ENCODE peak calls at places on chromosomes 12 and 14, in seven cellular contexts. J is cardiac muscle cell; P is sigmoid colon; F is tibial artery; M is A673; L is CD8-positive, alpha-beta T cell; A is breast epithelium. C is an unnamed sample.

GRCh38 chr12:115880238-115880637 is 397.3 kb downstream of the MED13L start:
- DNase-seq in M (no peak), L (no peak), A (no peak), F (no peak), J (no peak), P (no peak), C (no peak)

GRCh38 chr14:32081901-32082300 is 4.8 kb downstream of the ARHGAP5 start:
- DNase-seq in F (no peak), L (no peak), M (no peak), J (no peak), P (no peak), A (no peak), C (no peak)

GRCh38 chr12:114777052-114777451 is 93.1 kb upstream of the TBX3 start:
- DNase-seq in J (no peak), M (no peak), A (no peak), L (no peak), F (no peak), P (no peak), C (no peak)

GRCh38 chr12:72273851-72274284 is 1.7 kb downstream of the TRHDE start:
- DNase-seq in P (no peak), F (no peak), A (no peak), M (peak), L (no peak), J (no peak), C (no peak)

GRCh38 chr12:71415336-71416231 is 24.0 kb upstream of the LGR5 start:
- DNase-seq in A (no peak), J (peak), P (no peak), M (peak), L (no peak), F (no peak), C (peak)

GRCh38 chr14:69529563-69529962 is 45.0 kb downstream of the PLEKHD1 start:
- DNase-seq in L (no peak), F (no peak), M (no peak), P (no peak), A (no peak), J (no peak), C (no peak)

GRCh38 chr14:66701813-66702212 is 193.9 kb downstream of the GPHN start:
- DNase-seq in L (no peak), J (no peak), M (no peak), A (no peak), F (no peak), P (no peak), C (no peak)

GRCh38 chr12:81245458-81245857 is 167.6 kb downstream of the ACSS3 start:
- DNase-seq in A (no peak), M (no peak), L (no peak), P (no peak), J (no peak), F (no peak), C (no peak)

GRCh38 chr14:75871181-75871880 is 110.5 kb downstream of the TGFB3 start:
- DNase-seq in A (no peak), F (no peak), J (no peak), P (no peak), L (no peak), M (no peak), C (no peak)

GRCh38 chr12:127293507-127294310 is 973.3 kb upstream of the TMEM132C start:
- DNase-seq in J (peak), A (no peak), L (no peak), M (peak), F (no peak), P (no peak), C (peak)

GRCh38 chr14:85483037-85483436 is 46.9 kb upstream of the FLRT2 start:
- DNase-seq in A (no peak), F (no peak), P (no peak), M (peak), L (no peak), J (no peak), C (no peak)

GRCh38 chr12:46385439-46385838 is 12.9 kb upstream of the SLC38A2 start:
- DNase-seq in F (no peak), J (no peak), A (no peak), P (no peak), M (no peak), L (no peak), C (no peak)

GRCh38 chr12:89370850-89371249 is 18.5 kb upstream of the DUSP6 start:
- DNase-seq in P (no peak), A (no peak), J (no peak), F (no peak), M (peak), L (no peak), C (peak)

GRCh38 chr14:55556929-55557623 is 22.9 kb upstream of the KTN1 start:
- DNase-seq in A (peak), L (no peak), F (peak), P (peak), J (peak), M (peak), C (peak)

GRCh38 chr14:104659146-104659545 is 30.3 kb upstream of the INF2 start:
- DNase-seq in P (no peak), M (no peak), J (no peak), A (no peak), F (no peak), L (no peak), C (no peak)

GRCh38 chr14:104116544-104117340 is 21.6 kb upstream of the KIF26A start:
- DNase-seq in J (peak), L (no peak), F (peak), M (no peak), P (no peak), A (peak), C (no peak)

GRCh38 chr14:31582286-31582691 is 21.1 kb downstream of the NUBPL start:
- DNase-seq in J (no peak), L (no peak), M (peak), P (no peak), A (no peak), F (no peak), C (no peak)

GRCh38 chr12:3631272-3631637 is 121.7 kb downstream of the CRACR2A start:
- DNase-seq in J (no peak), F (no peak), M (no peak), A (no peak), P (no peak), L (no peak), C (no peak)

GRCh38 chr12:113479578-113480335 is 8.1 kb upstream of the LHX5 start:
- DNase-seq in L (no peak), P (no peak), J (peak), F (no peak), A (no peak), M (peak), C (no peak)

GRCh38 chr14:46063872-46064271 is 587.7 kb downstream of the RPL10L start:
- DNase-seq in P (no peak), A (no peak), L (no peak), M (peak), J (no peak), F (no peak), C (no peak)

GRCh38 chr12:93144109-93144508 is 215.0 kb upstream of the EEA1 start:
- DNase-seq in A (no peak), L (no peak), J (no peak), F (no peak), M (peak), P (no peak), C (no peak)

GRCh38 chr14:52801014-52801708 is 9.8 kb upstream of the GNPNAT1 start:
- DNase-seq in L (no peak), M (no peak), J (peak), F (no peak), P (no peak), A (no peak), C (peak)

GRCh38 chr14:55893695-55894094 is 224.5 kb upstream of the PELI2 start:
- DNase-seq in J (no peak), P (no peak), L (no peak), F (no peak), A (no peak), M (no peak), C (no peak)

GRCh38 chr14:105876829-105877228 is 350.4 kb downstream of the TMEM121 start:
- DNase-seq in L (no peak), A (no peak), M (no peak), F (peak), P (peak), J (no peak), C (no peak)

GRCh38 chr12:56120158-56120846 is 2.2 kb downstream of the ZC3H10 start:
- DNase-seq in L (no peak), J (no peak), P (no peak), F (no peak), M (no peak), A (no peak), C (no peak)

GRCh38 chr14:99910337-99911268 is 117.4 kb downstream of the EML1 start:
- DNase-seq in M (peak), A (no peak), F (no peak), P (no peak), L (no peak), J (no peak), C (peak)

GRCh38 chr12:2877959-2878732 is 1.1 kb downstream of the RHNO1 start:
- DNase-seq in F (peak), P (peak), M (peak), J (no peak), A (no peak), L (no peak), C (no peak)

GRCh38 chr12:107761502-107761904 is 566 bp upstream of the PRDM4 start:
- DNase-seq in J (peak), A (no peak), F (no peak), M (peak), L (no peak), P (no peak), C (no peak)

GRCh38 chr14:50795909-50796308 is 35.1 kb downstream of the NIN start:
- DNase-seq in M (no peak), A (no peak), L (no peak), P (no peak), J (no peak), F (no peak), C (no peak)

GRCh38 chr12:617304-617915 is 45.8 kb downstream of the NINJ2 start:
- DNase-seq in J (no peak), A (no peak), M (no peak), L (no peak), P (peak), F (no peak), C (no peak)

GRCh38 chr14:51165415-51165814 is 70.5 kb upstream of the TRIM9 start:
- DNase-seq in M (no peak), F (no peak), P (no peak), A (no peak), L (no peak), J (no peak), C (no peak)

GRCh38 chr14:61510736-61511557 is 184.4 kb upstream of the HIF1A start:
- DNase-seq in L (peak), J (no peak), P (no peak), F (no peak), A (no peak), M (no peak), C (no peak)

GRCh38 chr14:42731480-42731879 is 1124.8 kb downstream of the LRFN5 start:
- DNase-seq in J (no peak), L (no peak), F (no peak), P (no peak), M (no peak), A (no peak), C (no peak)

GRCh38 chr14:67187826-67188225 is 1.4 kb upstream of the GARIN2 start:
- DNase-seq in A (no peak), J (no peak), L (no peak), P (no peak), F (no peak), M (no peak), C (peak)

GRCh38 chr12:120760349-120761245 is 35.0 kb downstream of the ACADS start:
- DNase-seq in J (no peak), A (no peak), M (no peak), L (no peak), F (no peak), P (no peak), C (no peak)

DNA sequence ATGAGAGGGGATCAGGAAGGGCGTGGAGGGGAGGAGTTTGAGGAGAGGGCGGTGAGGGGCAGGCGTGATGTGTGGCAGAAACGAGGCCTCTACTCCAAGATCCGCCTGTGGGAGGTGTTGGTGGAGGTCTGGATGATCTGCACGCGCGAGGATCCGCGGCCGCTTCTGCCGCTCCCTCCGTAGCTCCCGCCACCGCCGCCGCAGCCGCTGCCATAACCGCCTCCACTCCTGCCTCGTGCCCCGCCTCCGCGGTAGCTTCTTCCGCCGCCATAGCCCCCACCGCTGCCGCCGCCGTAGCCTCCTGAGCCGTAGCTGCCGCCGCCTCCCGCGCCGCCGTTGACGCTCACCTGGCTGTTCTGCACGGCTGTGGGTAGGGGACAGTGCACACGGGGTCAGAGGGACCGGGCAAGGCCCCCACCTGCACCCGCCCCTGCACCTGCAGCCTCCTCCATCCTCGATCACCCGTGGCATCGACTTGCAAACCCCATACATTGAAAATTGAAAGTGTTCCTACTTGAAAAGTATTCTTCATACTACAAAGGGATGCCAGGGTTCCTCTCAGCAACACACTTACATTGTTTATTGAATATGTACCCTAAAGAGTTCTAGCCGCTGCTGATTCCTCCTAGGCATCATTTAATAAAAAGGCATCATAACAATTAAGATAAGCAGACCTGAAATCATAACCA is 11.0 kb upstream of the KRT1 start:
- DNase-seq in M (peak), P (no peak), F (no peak), J (peak), L (peak), A (peak), C (no peak)
- H3K4me3 ChIP-seq in M (peak), P (peak), F (no peak), J (peak), L (peak), A (peak), C (no peak)

GRCh38 chr12:106137456-106138278 is 1.1 kb downstream of the NUAK1 start:
- DNase-seq in M (no peak), L (no peak), P (no peak), A (no peak), J (no peak), F (no peak), C (no peak)
- H3K27ac ChIP-seq in M (no peak), L (no peak), P (peak), A (peak), J (peak), F (peak), C (peak)

DNA sequence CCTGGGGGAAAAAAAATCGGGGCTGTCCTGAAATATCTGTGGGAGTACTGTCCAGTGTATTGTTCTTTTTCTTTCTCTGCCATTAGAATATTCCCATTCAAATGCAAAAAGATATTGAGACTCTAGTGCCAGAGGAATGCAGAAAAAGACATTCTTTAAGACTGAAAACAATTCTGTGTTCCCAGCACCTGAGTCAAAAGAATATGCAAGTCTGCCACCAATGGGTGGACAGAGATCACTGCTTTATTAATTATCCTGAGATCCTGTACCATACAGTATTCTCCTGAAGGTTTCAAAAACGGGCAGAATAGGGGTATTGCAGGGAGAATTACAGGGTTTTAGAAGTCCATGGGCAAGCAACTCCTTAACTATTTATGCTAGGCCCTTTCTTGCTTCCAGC is 361.8 kb downstream of the C12orf50 start:
- DNase-seq in L (no peak), A (no peak), P (no peak), J (no peak), F (no peak), M (peak), C (peak)
- TF ChIP-seq CTCF in L (no peak), A (no peak), P (no peak), J (peak), F (no peak), M (peak), C (peak)

DNA sequence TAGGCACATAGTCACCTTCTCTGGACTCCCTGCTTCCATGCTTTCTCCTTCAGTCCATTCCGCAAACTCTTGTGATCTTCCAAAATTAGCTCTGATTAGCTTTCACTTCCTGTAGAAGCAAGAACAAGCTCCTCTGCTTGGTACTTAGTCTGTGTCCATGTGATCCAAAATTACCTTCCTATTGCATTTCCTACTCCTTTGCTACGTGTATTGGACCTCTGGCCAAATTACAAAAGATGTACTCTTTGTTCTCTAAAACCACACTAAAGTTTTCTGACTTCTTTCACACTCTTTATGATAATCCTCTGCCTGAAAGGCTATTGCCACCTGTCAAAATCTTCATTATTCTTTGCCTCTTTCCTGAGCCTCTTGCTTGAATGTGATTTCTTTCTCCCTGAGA is 786 bp upstream of the TSFM start:
- DNase-seq in J (no peak), P (no peak), A (no peak), F (no peak), M (no peak), L (no peak), C (no peak)
- H3K4me3 ChIP-seq in J (no peak), P (no peak), A (no peak), F (peak), M (no peak), L (no peak), C (no peak)

DNA sequence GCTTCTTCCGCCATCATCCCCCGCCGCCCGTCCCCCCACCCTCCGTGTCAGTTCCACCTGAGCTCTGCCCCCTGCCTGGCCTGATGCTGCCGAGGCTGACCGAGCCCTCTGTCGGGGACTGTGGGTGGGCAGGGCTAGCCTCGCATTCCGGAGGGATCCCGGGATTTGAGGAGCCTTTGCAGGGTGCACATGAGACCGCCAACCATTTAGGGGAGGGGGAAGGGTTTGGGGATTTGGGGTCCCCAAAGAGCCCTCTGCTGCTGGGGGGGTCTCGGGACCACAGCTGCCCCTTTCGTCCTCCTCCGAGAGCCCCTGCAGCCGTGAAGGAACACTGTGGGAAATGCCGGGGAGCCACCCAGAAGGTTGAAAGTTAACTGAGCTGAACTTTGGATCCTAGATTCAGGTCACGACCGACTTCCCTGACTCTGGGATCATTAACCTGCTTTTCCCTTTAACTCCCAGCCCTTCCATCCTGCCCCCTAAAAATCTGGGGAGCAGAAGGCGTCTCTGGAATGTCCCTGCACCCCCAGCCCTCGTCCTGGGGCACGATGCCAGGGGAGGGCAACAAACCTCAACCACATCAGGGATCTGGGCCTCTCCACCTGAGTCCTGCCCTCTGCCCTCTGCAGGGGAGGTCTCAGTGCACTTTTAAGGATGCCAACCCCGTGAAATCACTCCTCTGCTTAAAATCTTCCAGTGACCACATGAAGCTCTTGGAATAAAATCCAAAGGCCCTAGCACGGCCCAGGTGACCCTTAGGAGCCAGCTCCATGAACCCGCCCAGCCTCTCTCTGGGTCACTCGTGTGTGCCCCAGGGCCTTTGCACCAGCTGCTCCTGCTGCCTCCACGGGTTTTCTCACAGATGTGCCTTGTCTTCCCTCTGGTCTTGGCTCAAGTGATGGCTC is 94.9 kb downstream of the RFLNA start:
- DNase-seq in J (no peak), L (no peak), P (no peak), A (no peak), M (no peak), F (no peak), C (no peak)
- H3K27ac ChIP-seq in J (no peak), L (no peak), P (peak), A (peak), M (no peak), F (peak), C (peak)

GRCh38 chr14:77409131-77409533 is 14.2 kb downstream of the NOXRED1 start:
- DNase-seq in A (no peak), P (no peak), M (no peak), F (no peak), J (peak), L (no peak), C (no peak)
- TF ChIP-seq CTCF in A (no peak), P (no peak), M (peak), F (no peak), J (no peak), L (no peak), C (peak)